ENCODE peak calls at places on chromosomes 3 and 15, in ten cellular contexts. A, I, T, R, J, Z, V, B, E and F are unnamed samples.

GRCh38 chr15:82552861-82553260 is 12.6 kb upstream of the RPS17 start:
- DNase-seq in T (no peak), I (no peak), V (no peak), E (no peak), J (no peak), R (no peak), A (no peak), B (no peak), Z (no peak), F (no peak)

GRCh38 chr3:45398167-45398566 is 9.8 kb downstream of the LARS2 start:
- DNase-seq in T (no peak), A (no peak), B (no peak), V (no peak), R (no peak), Z (no peak), J (no peak), I (no peak), E (no peak), F (no peak)

GRCh38 chr3:161043343-161044035 is 61.7 kb downstream of the B3GALNT1 start:
- DNase-seq in R (no peak), Z (no peak), I (no peak), A (no peak), B (no peak), J (no peak), V (no peak), E (no peak), T (no peak), F (no peak)

GRCh38 chr3:192879346-192880031 is 38.2 kb downstream of the MB21D2 start:
- DNase-seq in E (peak), R (no peak), A (no peak), J (peak), B (no peak), V (peak), I (no peak), T (no peak), Z (no peak), F (no peak)

GRCh38 chr15:40128746-40129660 is 20.3 kb upstream of the BMF start:
- DNase-seq in R (no peak), E (no peak), Z (no peak), A (no peak), V (no peak), T (no peak), I (no peak), B (no peak), J (no peak), F (no peak)

GRCh38 chr15:78239811-78240210 is 5.4 kb upstream of the ACSBG1 start:
- DNase-seq in V (no peak), J (no peak), E (no peak), R (no peak), A (no peak), Z (no peak), T (no peak), B (no peak), I (no peak), F (no peak)

GRCh38 chr3:188385295-188385694 is 231.3 kb downstream of the LPP start:
- DNase-seq in Z (no peak), I (no peak), B (no peak), E (no peak), V (no peak), R (no peak), T (no peak), J (no peak), A (no peak), F (no peak)

GRCh38 chr15:77012868-77013267 is 17.9 kb downstream of the PSTPIP1 start:
- DNase-seq in Z (no peak), B (no peak), R (no peak), J (no peak), E (no peak), V (no peak), A (no peak), T (no peak), I (peak), F (no peak)

GRCh38 chr3:149494022-149494758 is 19.7 kb downstream of the TM4SF4 start:
- DNase-seq in Z (peak), E (peak), V (no peak), I (no peak), T (no peak), B (peak), A (no peak), R (no peak), J (peak), F (no peak)

GRCh38 chr3:100067589-100067988 is 46.7 kb downstream of the FILIP1L start:
- DNase-seq in R (no peak), I (no peak), E (no peak), V (no peak), Z (no peak), A (no peak), J (no peak), B (no peak), T (no peak), F (no peak)

GRCh38 chr15:36161781-36162212 is 417.6 kb upstream of the CDIN1 start:
- DNase-seq in V (no peak), B (no peak), I (no peak), A (no peak), E (peak), T (no peak), R (no peak), J (peak), Z (peak), F (no peak)

GRCh38 chr15:59835801-59836200 is 146.7 kb upstream of the BNIP2 start:
- DNase-seq in E (no peak), Z (no peak), A (no peak), B (no peak), J (no peak), R (no peak), I (no peak), T (no peak), V (no peak), F (no peak)

GRCh38 chr3:154427685-154428291 is 2.2 kb downstream of the GPR149 start:
- DNase-seq in T (peak), Z (no peak), E (no peak), B (peak), A (no peak), J (no peak), I (no peak), R (no peak), V (no peak), F (no peak)

GRCh38 chr3:13770390-13771169 is 109.3 kb downstream of the WNT7A start:
- DNase-seq in R (no peak), J (no peak), Z (no peak), B (no peak), I (no peak), A (no peak), E (no peak), V (no peak), T (peak), F (no peak)

GRCh38 chr15:38275951-38276350 is 23.3 kb downstream of the SPRED1 start:
- DNase-seq in V (no peak), A (no peak), B (no peak), Z (no peak), I (no peak), T (no peak), J (peak), R (no peak), E (no peak), F (no peak)

GRCh38 chr3:48273594-48274211 is 32.8 kb downstream of the ZNF589 start:
- DNase-seq in B (peak), R (no peak), J (peak), A (no peak), T (no peak), I (peak), E (peak), Z (peak), V (peak), F (peak)

GRCh38 chr3:14462738-14463137 is 60.3 kb downstream of the SLC6A6 start:
- DNase-seq in Z (no peak), I (no peak), V (no peak), A (no peak), E (no peak), J (no peak), B (no peak), T (no peak), R (no peak), F (no peak)

GRCh38 chr3:30747771-30748281 is 141.4 kb downstream of the TGFBR2 start:
- DNase-seq in J (peak), Z (peak), V (no peak), E (peak), A (no peak), T (no peak), B (no peak), I (no peak), R (no peak), F (no peak)

GRCh38 chr15:25850154-25851111 is 12.7 kb downstream of the ATP10A start:
- DNase-seq in V (no peak), A (no peak), T (peak), B (no peak), J (peak), I (peak), E (peak), Z (peak), R (no peak), F (peak)

GRCh38 chr15:89330119-89330518 is 4.5 kb downstream of the POLG start:
- DNase-seq in Z (no peak), J (no peak), B (no peak), V (no peak), T (peak), R (no peak), I (no peak), A (no peak), E (no peak), F (no peak)

GRCh38 chr15:73630796-73631471 is 2.3 kb downstream of the NPTN start:
- DNase-seq in I (no peak), R (no peak), V (no peak), T (no peak), B (no peak), J (no peak), E (no peak), A (no peak), Z (no peak), F (no peak)

GRCh38 chr3:187922704-187923393 is 177.6 kb upstream of the BCL6 start:
- DNase-seq in Z (no peak), A (no peak), R (no peak), E (peak), I (no peak), V (no peak), B (no peak), T (no peak), J (peak), F (no peak)

GRCh38 chr15:46127361-46127874 is 492.6 kb downstream of the SQOR start:
- DNase-seq in T (no peak), J (peak), R (no peak), I (no peak), A (no peak), B (no peak), Z (no peak), E (peak), V (peak), F (no peak)

GRCh38 chr3:169744332-169745054 is 20.4 kb downstream of the TERC start:
- DNase-seq in T (no peak), E (peak), R (no peak), Z (no peak), J (no peak), A (no peak), V (no peak), B (no peak), I (no peak), F (no peak)

GRCh38 chr3:42012935-42013651 is 51.2 kb upstream of the ULK4 start:
- DNase-seq in E (peak), J (peak), B (peak), T (peak), A (peak), I (peak), V (peak), R (peak), Z (peak), F (peak)

GRCh38 chr15:74422723-74423442 is 10.9 kb downstream of the SEMA7A start:
- DNase-seq in A (no peak), V (peak), T (no peak), R (no peak), I (no peak), B (no peak), J (peak), Z (no peak), E (peak), F (no peak)

GRCh38 chr3:51343918-51344687 is 41.0 kb upstream of the MANF start:
- DNase-seq in I (no peak), E (peak), R (no peak), J (peak), A (no peak), T (no peak), B (no peak), Z (peak), V (peak), F (no peak)

GRCh38 chr15:85750807-85751730 is 43.7 kb downstream of the KLHL25 start:
- DNase-seq in A (no peak), I (no peak), R (no peak), E (no peak), V (no peak), J (no peak), B (no peak), T (peak), Z (no peak), F (no peak)

GRCh38 chr3:126538316-126538715 is 14.4 kb downstream of the CHST13 start:
- DNase-seq in B (no peak), I (no peak), V (no peak), Z (no peak), T (peak), A (no peak), R (no peak), J (no peak), E (no peak), F (no peak)

GRCh38 chr3:111768571-111769100 is 90.4 kb upstream of the PHLDB2 start:
- DNase-seq in B (no peak), V (peak), Z (peak), R (no peak), J (peak), E (peak), A (no peak), I (no peak), T (no peak), F (no peak)

GRCh38 chr15:58369261-58369699 is 62.5 kb upstream of the LIPC start:
- DNase-seq in I (no peak), E (peak), A (no peak), Z (no peak), J (no peak), T (no peak), R (no peak), B (no peak), V (no peak), F (no peak)

GRCh38 chr3:65473746-65474145 is 565.0 kb downstream of the MAGI1 start:
- DNase-seq in B (no peak), Z (no peak), A (no peak), E (peak), J (peak), V (no peak), R (no peak), I (no peak), T (no peak), F (no peak)

GRCh38 chr15:66089049-66089448 is 164.5 kb downstream of the MEGF11 start:
- DNase-seq in I (no peak), R (no peak), Z (no peak), A (no peak), T (peak), B (no peak), V (no peak), E (no peak), J (no peak), F (no peak)

GRCh38 chr15:53160092-53160704 is 370.1 kb upstream of the ONECUT1 start:
- DNase-seq in T (no peak), R (no peak), B (no peak), Z (no peak), E (no peak), J (no peak), V (no peak), A (no peak), I (no peak), F (no peak)